ENCODE peak calls at places on chromosomes 3 and 15, in seven cellular contexts. One of them, this sample, is unnamed.

GRCh38 chr3:133940536-133940935 is 44.9 kb upstream of the RAB6B start:
- DNase-seq in GM04504: no peak
- DNase-seq in sciatic nerve: no peak
- DNase-seq in GM13976: no peak
- DNase-seq in fibroblast of the conjunctiva: no peak
- DNase-seq in natural killer cell treated with Interleukin-12 subunit alpha and Interleukin-12 subunit beta and Interleukin-15 and Interleukin-18, amount 100 ng/mL, for 72 hours: no peak
- DNase-seq in caudate nucleus: no peak
- DNase-seq in this sample: no peak

GRCh38 chr3:126129408-126129891 is 45.5 kb upstream of the SLC41A3 start:
- DNase-seq in caudate nucleus: no peak
- DNase-seq in fibroblast of the conjunctiva: no peak
- DNase-seq in sciatic nerve: peak; percentile 55
- DNase-seq in GM13976: no peak
- DNase-seq in natural killer cell treated with Interleukin-12 subunit alpha and Interleukin-12 subunit beta and Interleukin-15 and Interleukin-18, amount 100 ng/mL, for 72 hours: peak; percentile 59
- DNase-seq in GM04504: no peak
- DNase-seq in this sample: no peak

GRCh38 chr3:21747376-21747775 is 3.6 kb downstream of the ZNF385D start:
- DNase-seq in natural killer cell treated with Interleukin-12 subunit alpha and Interleukin-12 subunit beta and Interleukin-15 and Interleukin-18, amount 100 ng/mL, for 72 hours: no peak
- DNase-seq in caudate nucleus: no peak
- DNase-seq in GM13976: no peak
- DNase-seq in GM04504: no peak
- DNase-seq in sciatic nerve: no peak
- DNase-seq in fibroblast of the conjunctiva: no peak
- DNase-seq in this sample: no peak

GRCh38 chr15:94972314-94972713 is 741.0 kb downstream of the MCTP2 start:
- DNase-seq in GM13976: no peak
- DNase-seq in GM04504: no peak
- DNase-seq in sciatic nerve: no peak
- DNase-seq in caudate nucleus: no peak
- DNase-seq in natural killer cell treated with Interleukin-12 subunit alpha and Interleukin-12 subunit beta and Interleukin-15 and Interleukin-18, amount 100 ng/mL, for 72 hours: no peak
- DNase-seq in fibroblast of the conjunctiva: no peak
- DNase-seq in this sample: no peak

GRCh38 chr15:77037475-77038209 is 33.3 kb downstream of the TSPAN3 start:
- DNase-seq in fibroblast of the conjunctiva: no peak
- DNase-seq in GM13976: peak; percentile 26
- DNase-seq in GM04504: no peak
- DNase-seq in sciatic nerve: no peak
- DNase-seq in natural killer cell treated with Interleukin-12 subunit alpha and Interleukin-12 subunit beta and Interleukin-15 and Interleukin-18, amount 100 ng/mL, for 72 hours: no peak
- DNase-seq in caudate nucleus: no peak
- DNase-seq in this sample: no peak

GRCh38 chr15:83698294-83698693 is 44.4 kb downstream of the ADAMTSL3 start:
- DNase-seq in caudate nucleus: no peak
- DNase-seq in natural killer cell treated with Interleukin-12 subunit alpha and Interleukin-12 subunit beta and Interleukin-15 and Interleukin-18, amount 100 ng/mL, for 72 hours: no peak
- DNase-seq in fibroblast of the conjunctiva: peak; percentile 4
- DNase-seq in GM13976: no peak
- DNase-seq in GM04504: peak; percentile 2
- DNase-seq in sciatic nerve: peak; percentile 64
- DNase-seq in this sample: no peak

GRCh38 chr3:146560678-146561077 is 16.3 kb upstream of the PLSCR1 start:
- DNase-seq in fibroblast of the conjunctiva: no peak
- DNase-seq in caudate nucleus: no peak
- DNase-seq in sciatic nerve: no peak
- DNase-seq in GM04504: no peak
- DNase-seq in GM13976: no peak
- DNase-seq in natural killer cell treated with Interleukin-12 subunit alpha and Interleukin-12 subunit beta and Interleukin-15 and Interleukin-18, amount 100 ng/mL, for 72 hours: no peak
- DNase-seq in this sample: no peak

GRCh38 chr15:101127503-101128076 is 124.3 kb downstream of the CHSY1 start:
- DNase-seq in GM13976: peak; percentile 73
- DNase-seq in natural killer cell treated with Interleukin-12 subunit alpha and Interleukin-12 subunit beta and Interleukin-15 and Interleukin-18, amount 100 ng/mL, for 72 hours: peak; percentile 83
- DNase-seq in caudate nucleus: no peak
- DNase-seq in GM04504: peak; percentile 92
- DNase-seq in fibroblast of the conjunctiva: peak; percentile 95
- DNase-seq in sciatic nerve: peak; percentile 88
- DNase-seq in this sample: peak; percentile 80

GRCh38 chr15:43792761-43793493 is 807 bp downstream of the SERF2 start:
- DNase-seq in natural killer cell treated with Interleukin-12 subunit alpha and Interleukin-12 subunit beta and Interleukin-15 and Interleukin-18, amount 100 ng/mL, for 72 hours: no peak
- DNase-seq in caudate nucleus: no peak
- DNase-seq in GM13976: peak; percentile 57
- DNase-seq in fibroblast of the conjunctiva: no peak
- DNase-seq in sciatic nerve: no peak
- DNase-seq in GM04504: no peak
- DNase-seq in this sample: no peak

GRCh38 chr3:54957711-54958110 is 29.9 kb upstream of the LRTM1 start:
- DNase-seq in fibroblast of the conjunctiva: no peak
- DNase-seq in sciatic nerve: no peak
- DNase-seq in caudate nucleus: no peak
- DNase-seq in GM13976: no peak
- DNase-seq in natural killer cell treated with Interleukin-12 subunit alpha and Interleukin-12 subunit beta and Interleukin-15 and Interleukin-18, amount 100 ng/mL, for 72 hours: no peak
- DNase-seq in GM04504: no peak
- DNase-seq in this sample: no peak

GRCh38 chr3:164488893-164489292 is 589.4 kb downstream of the SI start:
- DNase-seq in GM13976: no peak
- DNase-seq in sciatic nerve: no peak
- DNase-seq in caudate nucleus: no peak
- DNase-seq in natural killer cell treated with Interleukin-12 subunit alpha and Interleukin-12 subunit beta and Interleukin-15 and Interleukin-18, amount 100 ng/mL, for 72 hours: no peak
- DNase-seq in GM04504: no peak
- DNase-seq in fibroblast of the conjunctiva: no peak
- DNase-seq in this sample: no peak

GRCh38 chr15:48440084-48440483 is 108.9 kb downstream of the DUT start:
- DNase-seq in GM13976: no peak
- DNase-seq in GM04504: peak; percentile 91
- DNase-seq in fibroblast of the conjunctiva: peak; percentile 68
- DNase-seq in sciatic nerve: no peak
- DNase-seq in natural killer cell treated with Interleukin-12 subunit alpha and Interleukin-12 subunit beta and Interleukin-15 and Interleukin-18, amount 100 ng/mL, for 72 hours: no peak
- DNase-seq in caudate nucleus: no peak
- DNase-seq in this sample: no peak

GRCh38 chr15:52417501-52417900 is 111.2 kb downstream of the MYO5A start:
- DNase-seq in GM13976: no peak
- DNase-seq in natural killer cell treated with Interleukin-12 subunit alpha and Interleukin-12 subunit beta and Interleukin-15 and Interleukin-18, amount 100 ng/mL, for 72 hours: no peak
- DNase-seq in GM04504: peak; percentile 62
- DNase-seq in fibroblast of the conjunctiva: no peak
- DNase-seq in sciatic nerve: no peak
- DNase-seq in caudate nucleus: no peak
- DNase-seq in this sample: no peak

GRCh38 chr15:36911322-36911944 is 188.9 kb downstream of the MEIS2 start:
- DNase-seq in GM13976: no peak
- DNase-seq in caudate nucleus: no peak
- DNase-seq in fibroblast of the conjunctiva: no peak
- DNase-seq in GM04504: no peak
- DNase-seq in natural killer cell treated with Interleukin-12 subunit alpha and Interleukin-12 subunit beta and Interleukin-15 and Interleukin-18, amount 100 ng/mL, for 72 hours: no peak
- DNase-seq in sciatic nerve: no peak
- DNase-seq in this sample: no peak

GRCh38 chr3:184466413-184466960 is 86.6 kb downstream of the CHRD start:
- DNase-seq in GM13976: no peak
- DNase-seq in caudate nucleus: no peak
- DNase-seq in GM04504: no peak
- DNase-seq in sciatic nerve: no peak
- DNase-seq in fibroblast of the conjunctiva: no peak
- DNase-seq in natural killer cell treated with Interleukin-12 subunit alpha and Interleukin-12 subunit beta and Interleukin-15 and Interleukin-18, amount 100 ng/mL, for 72 hours: no peak
- DNase-seq in this sample: no peak

GRCh38 chr3:150249776-150250175 is 158.3 kb upstream of the TSC22D2 start:
- DNase-seq in caudate nucleus: no peak
- DNase-seq in GM13976: no peak
- DNase-seq in GM04504: no peak
- DNase-seq in sciatic nerve: no peak
- DNase-seq in fibroblast of the conjunctiva: no peak
- DNase-seq in natural killer cell treated with Interleukin-12 subunit alpha and Interleukin-12 subunit beta and Interleukin-15 and Interleukin-18, amount 100 ng/mL, for 72 hours: no peak
- DNase-seq in this sample: no peak

GRCh38 chr3:43496740-43497375 is 125.0 kb downstream of the ANO10 start:
- DNase-seq in GM04504: no peak
- DNase-seq in caudate nucleus: no peak
- DNase-seq in GM13976: no peak
- DNase-seq in sciatic nerve: no peak
- DNase-seq in fibroblast of the conjunctiva: no peak
- DNase-seq in natural killer cell treated with Interleukin-12 subunit alpha and Interleukin-12 subunit beta and Interleukin-15 and Interleukin-18, amount 100 ng/mL, for 72 hours: no peak
- DNase-seq in this sample: no peak

GRCh38 chr3:42052867-42053351 is 38.2 kb upstream of the TRAK1 start:
- DNase-seq in caudate nucleus: no peak
- DNase-seq in natural killer cell treated with Interleukin-12 subunit alpha and Interleukin-12 subunit beta and Interleukin-15 and Interleukin-18, amount 100 ng/mL, for 72 hours: no peak
- DNase-seq in GM13976: no peak
- DNase-seq in GM04504: no peak
- DNase-seq in sciatic nerve: no peak
- DNase-seq in fibroblast of the conjunctiva: no peak
- DNase-seq in this sample: no peak

GRCh38 chr3:179398574-179399249 is 51.2 kb downstream of the MFN1 start:
- DNase-seq in GM13976: no peak
- DNase-seq in GM04504: peak; percentile 3
- DNase-seq in sciatic nerve: no peak
- DNase-seq in fibroblast of the conjunctiva: no peak
- DNase-seq in caudate nucleus: no peak
- DNase-seq in natural killer cell treated with Interleukin-12 subunit alpha and Interleukin-12 subunit beta and Interleukin-15 and Interleukin-18, amount 100 ng/mL, for 72 hours: no peak
- DNase-seq in this sample: no peak

GRCh38 chr3:171334465-171334811 is 125.8 kb downstream of the TNIK start:
- DNase-seq in fibroblast of the conjunctiva: no peak
- DNase-seq in natural killer cell treated with Interleukin-12 subunit alpha and Interleukin-12 subunit beta and Interleukin-15 and Interleukin-18, amount 100 ng/mL, for 72 hours: no peak
- DNase-seq in caudate nucleus: no peak
- DNase-seq in GM13976: no peak
- DNase-seq in sciatic nerve: no peak
- DNase-seq in GM04504: no peak
- DNase-seq in this sample: no peak

GRCh38 chr15:73852507-73852906 is 20.9 kb upstream of the TBC1D21 start:
- DNase-seq in fibroblast of the conjunctiva: no peak
- DNase-seq in GM13976: no peak
- DNase-seq in sciatic nerve: no peak
- DNase-seq in GM04504: no peak
- DNase-seq in caudate nucleus: no peak
- DNase-seq in natural killer cell treated with Interleukin-12 subunit alpha and Interleukin-12 subunit beta and Interleukin-15 and Interleukin-18, amount 100 ng/mL, for 72 hours: no peak
- DNase-seq in this sample: no peak

GRCh38 chr3:72346526-72346926 is 501.7 kb downstream of the SHQ1 start:
- DNase-seq in caudate nucleus: no peak
- DNase-seq in fibroblast of the conjunctiva: peak; percentile 81
- DNase-seq in natural killer cell treated with Interleukin-12 subunit alpha and Interleukin-12 subunit beta and Interleukin-15 and Interleukin-18, amount 100 ng/mL, for 72 hours: no peak
- DNase-seq in sciatic nerve: no peak
- DNase-seq in GM13976: no peak
- DNase-seq in GM04504: peak; percentile 97
- DNase-seq in this sample: peak; percentile 92

GRCh38 chr3:121175083-121175482 is 267.1 kb downstream of the STXBP5L start:
- DNase-seq in sciatic nerve: no peak
- DNase-seq in natural killer cell treated with Interleukin-12 subunit alpha and Interleukin-12 subunit beta and Interleukin-15 and Interleukin-18, amount 100 ng/mL, for 72 hours: no peak
- DNase-seq in fibroblast of the conjunctiva: no peak
- DNase-seq in GM13976: no peak
- DNase-seq in caudate nucleus: no peak
- DNase-seq in GM04504: no peak
- DNase-seq in this sample: no peak

GRCh38 chr15:69576035-69576526 is 123.5 kb downstream of the RPLP1 start:
- DNase-seq in caudate nucleus: peak; percentile 8
- DNase-seq in sciatic nerve: peak; percentile 77
- DNase-seq in natural killer cell treated with Interleukin-12 subunit alpha and Interleukin-12 subunit beta and Interleukin-15 and Interleukin-18, amount 100 ng/mL, for 72 hours: peak; percentile 59
- DNase-seq in GM13976: peak; percentile 45
- DNase-seq in GM04504: no peak
- DNase-seq in fibroblast of the conjunctiva: no peak
- DNase-seq in this sample: no peak

GRCh38 chr3:197374951-197375560 is 76.6 kb upstream of the DLG1 start:
- DNase-seq in caudate nucleus: no peak
- DNase-seq in GM04504: no peak
- DNase-seq in GM13976: no peak
- DNase-seq in natural killer cell treated with Interleukin-12 subunit alpha and Interleukin-12 subunit beta and Interleukin-15 and Interleukin-18, amount 100 ng/mL, for 72 hours: no peak
- DNase-seq in fibroblast of the conjunctiva: no peak
- DNase-seq in sciatic nerve: peak; percentile 27
- DNase-seq in this sample: no peak

GRCh38 chr15:60219841-60220240 is 177.9 kb downstream of the ANXA2 start:
- DNase-seq in natural killer cell treated with Interleukin-12 subunit alpha and Interleukin-12 subunit beta and Interleukin-15 and Interleukin-18, amount 100 ng/mL, for 72 hours: no peak
- DNase-seq in fibroblast of the conjunctiva: no peak
- DNase-seq in caudate nucleus: no peak
- DNase-seq in GM13976: no peak
- DNase-seq in sciatic nerve: no peak
- DNase-seq in GM04504: no peak
- DNase-seq in this sample: no peak

GRCh38 chr3:151625057-151625456 is 108.7 kb upstream of the AADACL2 start:
- DNase-seq in caudate nucleus: no peak
- DNase-seq in fibroblast of the conjunctiva: no peak
- DNase-seq in GM13976: no peak
- DNase-seq in natural killer cell treated with Interleukin-12 subunit alpha and Interleukin-12 subunit beta and Interleukin-15 and Interleukin-18, amount 100 ng/mL, for 72 hours: no peak
- DNase-seq in GM04504: no peak
- DNase-seq in sciatic nerve: no peak
- DNase-seq in this sample: no peak

GRCh38 chr3:53156368-53156834 is 4.6 kb upstream of the PRKCD start:
- DNase-seq in GM04504: no peak
- DNase-seq in fibroblast of the conjunctiva: no peak
- DNase-seq in caudate nucleus: no peak
- DNase-seq in GM13976: no peak
- DNase-seq in sciatic nerve: no peak
- DNase-seq in natural killer cell treated with Interleukin-12 subunit alpha and Interleukin-12 subunit beta and Interleukin-15 and Interleukin-18, amount 100 ng/mL, for 72 hours: no peak
- DNase-seq in this sample: no peak

GRCh38 chr15:92906563-92907081 is 6.5 kb downstream of the CHD2 start:
- DNase-seq in natural killer cell treated with Interleukin-12 subunit alpha and Interleukin-12 subunit beta and Interleukin-15 and Interleukin-18, amount 100 ng/mL, for 72 hours: no peak
- DNase-seq in GM13976: peak; percentile 42
- DNase-seq in fibroblast of the conjunctiva: no peak
- DNase-seq in caudate nucleus: no peak
- DNase-seq in sciatic nerve: no peak
- DNase-seq in GM04504: no peak
- DNase-seq in this sample: no peak

GRCh38 chr3:135014575-135014974 is 219.5 kb downstream of the EPHB1 start:
- DNase-seq in caudate nucleus: no peak
- DNase-seq in sciatic nerve: no peak
- DNase-seq in GM13976: no peak
- DNase-seq in natural killer cell treated with Interleukin-12 subunit alpha and Interleukin-12 subunit beta and Interleukin-15 and Interleukin-18, amount 100 ng/mL, for 72 hours: no peak
- DNase-seq in GM04504: peak; percentile 27
- DNase-seq in fibroblast of the conjunctiva: no peak
- DNase-seq in this sample: no peak

GRCh38 chr3:147130461-147130860 is 275.9 kb downstream of the ZIC4 start:
- DNase-seq in fibroblast of the conjunctiva: no peak
- DNase-seq in caudate nucleus: no peak
- DNase-seq in natural killer cell treated with Interleukin-12 subunit alpha and Interleukin-12 subunit beta and Interleukin-15 and Interleukin-18, amount 100 ng/mL, for 72 hours: no peak
- DNase-seq in sciatic nerve: no peak
- DNase-seq in GM04504: peak; percentile 17
- DNase-seq in GM13976: no peak
- DNase-seq in this sample: peak; percentile 7

GRCh38 chr15:41919201-41919820 is 25.5 kb upstream of the SPTBN5 start:
- DNase-seq in fibroblast of the conjunctiva: no peak
- DNase-seq in GM13976: no peak
- DNase-seq in sciatic nerve: no peak
- DNase-seq in natural killer cell treated with Interleukin-12 subunit alpha and Interleukin-12 subunit beta and Interleukin-15 and Interleukin-18, amount 100 ng/mL, for 72 hours: no peak
- DNase-seq in caudate nucleus: no peak
- DNase-seq in GM04504: no peak
- DNase-seq in this sample: no peak

GRCh38 chr3:139199421-139200010 is 144.3 kb upstream of the MRPS22 start:
- DNase-seq in GM13976: no peak
- DNase-seq in fibroblast of the conjunctiva: no peak
- DNase-seq in natural killer cell treated with Interleukin-12 subunit alpha and Interleukin-12 subunit beta and Interleukin-15 and Interleukin-18, amount 100 ng/mL, for 72 hours: no peak
- DNase-seq in GM04504: no peak
- DNase-seq in sciatic nerve: no peak
- DNase-seq in caudate nucleus: no peak
- DNase-seq in this sample: no peak

GRCh38 chr15:51234181-51234927 is 104.0 kb downstream of the CYP19A1 start:
- DNase-seq in caudate nucleus: no peak
- DNase-seq in GM13976: no peak
- DNase-seq in GM04504: no peak
- DNase-seq in natural killer cell treated with Interleukin-12 subunit alpha and Interleukin-12 subunit beta and Interleukin-15 and Interleukin-18, amount 100 ng/mL, for 72 hours: no peak
- DNase-seq in sciatic nerve: no peak
- DNase-seq in fibroblast of the conjunctiva: no peak
- DNase-seq in this sample: no peak

GRCh38 chr3:115982121-115982520 is 358.8 kb downstream of the GAP43 start:
- DNase-seq in GM04504: no peak
- DNase-seq in caudate nucleus: no peak
- DNase-seq in GM13976: no peak
- DNase-seq in natural killer cell treated with Interleukin-12 subunit alpha and Interleukin-12 subunit beta and Interleukin-15 and Interleukin-18, amount 100 ng/mL, for 72 hours: no peak
- DNase-seq in sciatic nerve: no peak
- DNase-seq in fibroblast of the conjunctiva: no peak
- DNase-seq in this sample: no peak

GRCh38 chr3:80244390-80244789 is 476.6 kb upstream of the ROBO1 start:
- DNase-seq in fibroblast of the conjunctiva: peak; percentile 65
- DNase-seq in caudate nucleus: no peak
- DNase-seq in GM13976: no peak
- DNase-seq in GM04504: no peak
- DNase-seq in natural killer cell treated with Interleukin-12 subunit alpha and Interleukin-12 subunit beta and Interleukin-15 and Interleukin-18, amount 100 ng/mL, for 72 hours: no peak
- DNase-seq in sciatic nerve: peak; percentile 57
- DNase-seq in this sample: no peak

GRCh38 chr3:157376596-157377300 is 59.9 kb upstream of the PTX3 start:
- DNase-seq in sciatic nerve: no peak
- DNase-seq in GM13976: no peak
- DNase-seq in caudate nucleus: no peak
- DNase-seq in GM04504: no peak
- DNase-seq in natural killer cell treated with Interleukin-12 subunit alpha and Interleukin-12 subunit beta and Interleukin-15 and Interleukin-18, amount 100 ng/mL, for 72 hours: no peak
- DNase-seq in fibroblast of the conjunctiva: no peak
- DNase-seq in this sample: no peak

GRCh38 chr3:112635674-112636073 is 5.3 kb downstream of the CCDC80 start:
- DNase-seq in sciatic nerve: no peak
- DNase-seq in GM13976: no peak
- DNase-seq in fibroblast of the conjunctiva: peak; percentile 84
- DNase-seq in caudate nucleus: no peak
- DNase-seq in natural killer cell treated with Interleukin-12 subunit alpha and Interleukin-12 subunit beta and Interleukin-15 and Interleukin-18, amount 100 ng/mL, for 72 hours: no peak
- DNase-seq in GM04504: peak; percentile 80
- DNase-seq in this sample: peak; percentile 18